ENCODE peak calls at places on chromosomes 1 and 21, in eight cellular contexts. E is A549, L is HCT116, N is H1, Q is K562, K is endothelial cell of umbilical vein, R is GM12878, C is HepG2. G is an unnamed sample.

GRCh38 chr1:109959632-109959973 is 25.0 kb upstream of the AHCYL1 start:
- DNase-seq in C (no peak), N (no peak), L (no peak), E (no peak), R (no peak), Q (no peak), K (peak), G (no peak)

GRCh38 chr1:212074313-212074712 is 38.8 kb downstream of the DTL start:
- DNase-seq in K (no peak), E (no peak), N (no peak), R (no peak), L (no peak), C (no peak), Q (no peak), G (no peak)

GRCh38 chr21:31897311-31897710 is 24.5 kb downstream of the HUNK start:
- DNase-seq in C (no peak), Q (no peak), L (no peak), K (no peak), E (no peak), N (no peak), R (no peak), G (no peak)

GRCh38 chr1:173603056-173603591 is at the start of gene SLC9C2:
- DNase-seq in R (no peak), N (no peak), Q (no peak), K (peak), C (no peak), L (no peak), E (no peak), G (peak)

GRCh38 chr1:206581571-206581981 is 30.7 kb downstream of the EIF2D start:
- DNase-seq in C (no peak), N (no peak), Q (no peak), L (no peak), K (no peak), R (no peak), E (no peak), G (no peak)

GRCh38 chr1:59046730-59047157 is 250.2 kb upstream of the FGGY start:
- DNase-seq in C (no peak), E (no peak), Q (no peak), K (peak), N (no peak), L (no peak), R (peak), G (no peak)

GRCh38 chr1:220410681-220411080 is 117.3 kb upstream of the MARK1 start:
- DNase-seq in C (no peak), N (no peak), Q (no peak), K (no peak), R (no peak), E (no peak), L (no peak), G (no peak)

GRCh38 chr1:189657715-189658114 is 819.9 kb downstream of the BRINP3 start:
- DNase-seq in E (peak), L (peak), Q (no peak), C (peak), K (no peak), R (no peak), N (no peak), G (no peak)

GRCh38 chr1:10704383-10704882 is 92.0 kb downstream of the CASZ1 start:
- DNase-seq in E (no peak), N (peak), R (no peak), C (peak), Q (no peak), L (no peak), K (no peak), G (no peak)

GRCh38 chr1:168963596-168963995 is 142.9 kb upstream of the ATP1B1 start:
- DNase-seq in C (no peak), R (no peak), E (no peak), Q (no peak), L (no peak), K (no peak), N (no peak), G (no peak)

GRCh38 chr1:160748182-160748876 is 9.3 kb downstream of the SLAMF7 start:
- DNase-seq in K (no peak), N (no peak), R (no peak), C (no peak), L (no peak), Q (peak), E (peak), G (peak)

GRCh38 chr1:116230712-116231111 is 119.5 kb downstream of the MAB21L3 start:
- DNase-seq in E (no peak), N (no peak), K (no peak), R (no peak), C (no peak), L (no peak), Q (no peak), G (no peak)

GRCh38 chr1:208654241-208654640 is 410.1 kb upstream of the PLXNA2 start:
- DNase-seq in R (no peak), K (peak), C (peak), E (peak), N (no peak), Q (peak), L (peak), G (peak)

GRCh38 chr1:64915381-64916274 is 50.7 kb downstream of the JAK1 start:
- DNase-seq in C (peak), L (no peak), K (peak), R (no peak), E (peak), N (no peak), Q (no peak), G (no peak)

GRCh38 chr1:156894711-156895407 is 1.3 kb downstream of the PEAR1 start:
- DNase-seq in R (no peak), C (no peak), E (no peak), Q (peak), L (no peak), K (peak), N (no peak), G (no peak)

GRCh38 chr1:113742515-113742914 is 16.8 kb downstream of the PHTF1 start:
- DNase-seq in R (no peak), Q (no peak), N (no peak), K (no peak), E (no peak), L (no peak), C (no peak), G (no peak)

GRCh38 chr1:111164151-111164550 is 24.1 kb downstream of the CEPT1 start:
- DNase-seq in C (no peak), K (no peak), E (no peak), N (no peak), Q (no peak), L (no peak), R (no peak), G (no peak)

GRCh38 chr1:228157381-228158126 is 7.8 kb downstream of the GJC2 start:
- DNase-seq in C (no peak), E (no peak), N (no peak), L (no peak), K (no peak), Q (no peak), R (no peak), G (no peak)

DNA sequence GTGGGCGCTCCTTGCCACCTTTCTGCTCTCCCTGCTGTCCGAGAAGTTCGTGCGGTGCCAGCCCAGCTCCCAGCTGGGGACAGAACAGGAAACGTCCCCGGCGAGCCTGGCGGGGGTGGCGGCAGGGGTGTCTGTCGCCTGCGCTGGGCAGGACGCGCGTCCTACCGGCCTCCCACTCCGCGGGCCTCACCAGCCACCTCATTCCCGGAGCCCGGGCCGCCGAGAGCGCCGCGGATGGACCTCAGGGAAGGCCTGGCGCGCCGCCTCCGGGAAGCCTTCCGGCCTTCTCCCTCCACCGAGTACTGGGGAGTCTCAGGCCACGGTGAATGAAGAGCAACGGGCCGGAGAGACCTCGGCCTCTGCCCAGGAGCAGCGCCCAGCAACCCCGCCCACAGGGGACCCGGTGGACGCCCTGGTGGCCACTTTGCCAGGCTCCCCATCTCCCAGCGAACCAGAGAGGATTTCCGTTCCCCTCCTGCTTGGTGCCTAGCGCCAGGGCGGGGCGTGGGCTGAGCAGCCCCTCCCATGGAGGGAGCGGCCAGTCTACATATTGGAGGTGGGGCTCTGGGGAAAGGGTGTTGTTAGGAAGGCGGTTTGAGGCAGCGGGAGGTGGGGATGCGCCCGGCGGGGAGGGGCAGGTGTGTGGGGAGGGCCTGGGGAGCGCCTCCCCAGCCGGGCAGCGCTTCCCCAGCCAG is 9.5 kb upstream of the TNFRSF14 start:
- DNase-seq in E (peak), L (peak), K (peak), C (peak), R (peak), N (peak), Q (peak), G (peak)
- TF ChIP-seq POLR2A in E (no peak), L (no peak), K (no peak), C (no peak), R (peak), N (no peak), Q (peak), G (peak)

GRCh38 chr1:167487614-167488013 is 30.7 kb downstream of the CD247 start:
- DNase-seq in L (no peak), C (no peak), E (no peak), R (no peak), K (no peak), Q (no peak), N (no peak), G (no peak)

GRCh38 chr1:167489581-167490340 is 28.6 kb downstream of the CD247 start:
- DNase-seq in R (no peak), Q (no peak), N (peak), L (no peak), K (no peak), C (no peak), E (no peak), G (no peak)

GRCh38 chr1:167486090-167486824 is 32.1 kb downstream of the CD247 start:
- DNase-seq in N (no peak), Q (no peak), L (no peak), K (no peak), E (no peak), C (no peak), R (no peak), G (no peak)

GRCh38 chr1:167490765-167491164 is 27.6 kb downstream of the CD247 start:
- DNase-seq in R (no peak), Q (no peak), L (no peak), E (no peak), C (no peak), K (no peak), N (no peak), G (no peak)

DNA sequence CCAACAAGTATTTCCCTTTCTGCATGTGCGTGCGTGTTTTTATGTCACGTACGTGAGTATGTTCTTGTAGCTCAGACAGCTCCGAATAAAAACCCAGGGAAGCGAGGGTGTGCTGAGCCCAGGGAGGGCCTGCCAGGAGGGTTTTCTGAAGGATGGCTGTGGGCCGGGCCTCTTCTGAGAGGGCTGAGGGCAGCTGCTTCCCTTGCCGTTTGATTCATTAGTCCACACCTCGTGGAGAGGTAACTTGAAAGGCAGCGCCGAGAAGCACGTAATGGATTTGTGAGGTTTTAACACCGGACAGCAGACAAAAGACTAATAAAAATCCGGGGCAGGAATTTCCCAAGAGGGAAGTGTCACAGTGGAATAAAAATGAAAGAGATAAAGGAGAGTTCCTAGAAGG is 29.5 kb downstream of the CD247 start:
- DNase-seq in L (no peak), K (no peak), R (no peak), C (no peak), E (no peak), Q (no peak), N (no peak), G (no peak)
- H3K4me3 ChIP-seq in L (no peak), K (no peak), R (no peak), C (no peak), E (no peak), Q (no peak), N (peak), G (no peak)

DNA sequence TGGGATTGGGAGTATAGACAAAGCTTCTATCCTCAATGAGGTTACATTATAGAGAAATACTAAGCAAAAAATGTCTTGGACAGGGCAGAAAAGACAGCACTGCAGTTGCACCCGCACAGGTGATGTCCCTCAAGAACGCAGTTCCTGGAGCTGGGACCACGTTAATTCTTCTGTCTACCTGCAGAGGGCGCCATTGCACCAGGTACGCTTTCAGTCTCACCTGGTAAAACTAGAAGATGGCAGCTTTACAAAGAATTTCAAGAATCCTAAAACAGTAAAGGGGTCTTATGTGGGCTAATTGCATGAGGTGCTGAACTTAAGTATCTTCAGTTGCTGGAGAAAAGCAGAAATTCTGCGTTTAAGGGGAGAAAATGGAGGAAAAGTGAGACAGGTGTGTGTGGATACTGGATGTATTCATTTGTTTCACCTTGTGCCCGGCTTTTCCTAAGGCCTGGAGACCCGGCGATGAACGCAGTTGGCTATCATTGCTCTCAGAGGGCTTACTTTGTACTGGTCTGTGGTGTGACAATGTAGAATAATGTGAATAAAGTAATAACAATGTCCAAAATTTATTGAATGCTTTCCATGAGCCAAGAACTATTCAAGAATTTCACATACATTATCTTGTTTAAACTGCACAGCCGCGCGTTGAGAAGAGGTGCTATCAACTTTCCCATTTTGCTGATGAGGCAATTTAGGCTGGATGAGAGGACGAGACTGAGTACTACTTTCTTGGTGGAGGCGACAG is 276.3 kb upstream of the GREM2 start:
- DNase-seq in L (peak), Q (peak), N (peak), E (peak), C (peak), R (no peak), K (peak), G (peak)
- TF ChIP-seq MAX in L (no peak), Q (no peak), N (no peak), E (no peak), C (no peak), R (no peak), K (no peak), G (no peak)

GRCh38 chr1:201904579-201904978 is 15.9 kb downstream of the SHISA4 start:
- DNase-seq in E (no peak), K (peak), L (no peak), Q (no peak), N (no peak), C (no peak), R (no peak), G (no peak)
- TF ChIP-seq POLR2A in E (no peak), K (no peak), L (no peak), Q (no peak), N (no peak), C (no peak), R (no peak), G (no peak)

DNA sequence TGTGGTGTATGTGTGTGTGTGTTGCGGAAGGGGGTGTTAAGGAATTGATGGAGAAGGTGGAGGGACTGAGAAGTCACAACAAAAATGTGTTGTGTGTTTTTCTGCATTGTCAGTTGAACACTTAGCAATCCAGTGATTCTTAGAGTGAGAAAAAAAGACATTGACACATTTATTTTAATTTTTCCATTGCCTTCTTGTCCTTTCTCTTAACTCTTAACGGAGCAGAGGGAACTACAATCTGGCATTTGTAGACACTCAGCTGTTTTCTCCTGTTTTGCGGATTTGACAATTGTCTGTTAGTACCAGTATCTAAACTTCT is 725 bp downstream of the C1orf53 start:
- DNase-seq in N (no peak), Q (no peak), K (no peak), C (no peak), E (no peak), L (no peak), R (no peak), G (no peak)
- H3K4me3 ChIP-seq in N (peak), Q (peak), K (peak), C (peak), E (peak), L (peak), R (peak), G (peak)

GRCh38 chr1:226962421-226963391 is 22.6 kb downstream of the COQ8A start:
- DNase-seq in N (no peak), C (no peak), E (no peak), R (no peak), K (no peak), L (no peak), Q (no peak), G (no peak)

GRCh38 chr1:226964611-226965486 is 24.8 kb downstream of the COQ8A start:
- DNase-seq in E (no peak), K (no peak), Q (no peak), C (no peak), R (no peak), N (no peak), L (no peak), G (no peak)

GRCh38 chr1:226965581-226966440 is 25.7 kb downstream of the COQ8A start:
- DNase-seq in C (no peak), Q (no peak), R (no peak), N (no peak), K (no peak), E (no peak), L (no peak), G (no peak)

GRCh38 chr1:226966683-226967082 is 26.6 kb downstream of the COQ8A start:
- DNase-seq in R (no peak), K (no peak), L (no peak), N (no peak), C (no peak), E (no peak), Q (no peak), G (no peak)

DNA sequence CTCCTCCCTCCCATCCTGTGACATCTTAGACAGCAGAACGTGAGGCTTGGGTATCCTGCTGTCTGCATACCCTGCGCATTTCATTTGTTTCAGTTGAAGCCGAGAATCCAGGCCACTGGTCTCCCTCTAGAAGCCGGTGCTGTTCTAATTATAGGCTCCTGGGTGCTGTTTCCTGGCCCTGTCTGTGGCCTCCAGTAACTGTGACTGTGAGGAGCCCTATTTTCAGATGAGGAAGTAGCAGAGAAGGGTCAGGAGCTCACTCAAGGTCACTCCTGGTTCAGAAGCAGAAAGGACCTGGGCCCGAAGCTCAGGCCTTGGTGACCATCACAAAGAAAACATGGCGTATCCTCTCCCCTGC is 24.0 kb downstream of the COQ8A start:
- DNase-seq in N (no peak), K (no peak), C (no peak), Q (no peak), E (no peak), R (no peak), L (no peak), G (peak)
- TF ChIP-seq MAX in N (no peak), K (no peak), C (no peak), Q (no peak), E (no peak), R (no peak), L (no peak), G (no peak)

GRCh38 chr1:89527750-89528381 is 3.2 kb downstream of the LRRC8B start:
- DNase-seq in L (no peak), Q (no peak), R (no peak), K (peak), E (no peak), N (no peak), C (no peak), G (no peak)

GRCh38 chr1:89527256-89527655 is 2.6 kb downstream of the LRRC8B start:
- DNase-seq in Q (no peak), R (no peak), N (no peak), K (no peak), C (no peak), L (no peak), E (no peak), G (no peak)

GRCh38 chr1:89523597-89524368 is 846 bp upstream of the LRRC8B start:
- DNase-seq in K (peak), Q (peak), R (no peak), E (peak), C (peak), N (no peak), L (peak), G (peak)

GRCh38 chr1:89525169-89525855 is 683 bp downstream of the LRRC8B start:
- DNase-seq in R (peak), E (peak), L (peak), Q (peak), K (peak), C (peak), N (no peak), G (peak)

DNA sequence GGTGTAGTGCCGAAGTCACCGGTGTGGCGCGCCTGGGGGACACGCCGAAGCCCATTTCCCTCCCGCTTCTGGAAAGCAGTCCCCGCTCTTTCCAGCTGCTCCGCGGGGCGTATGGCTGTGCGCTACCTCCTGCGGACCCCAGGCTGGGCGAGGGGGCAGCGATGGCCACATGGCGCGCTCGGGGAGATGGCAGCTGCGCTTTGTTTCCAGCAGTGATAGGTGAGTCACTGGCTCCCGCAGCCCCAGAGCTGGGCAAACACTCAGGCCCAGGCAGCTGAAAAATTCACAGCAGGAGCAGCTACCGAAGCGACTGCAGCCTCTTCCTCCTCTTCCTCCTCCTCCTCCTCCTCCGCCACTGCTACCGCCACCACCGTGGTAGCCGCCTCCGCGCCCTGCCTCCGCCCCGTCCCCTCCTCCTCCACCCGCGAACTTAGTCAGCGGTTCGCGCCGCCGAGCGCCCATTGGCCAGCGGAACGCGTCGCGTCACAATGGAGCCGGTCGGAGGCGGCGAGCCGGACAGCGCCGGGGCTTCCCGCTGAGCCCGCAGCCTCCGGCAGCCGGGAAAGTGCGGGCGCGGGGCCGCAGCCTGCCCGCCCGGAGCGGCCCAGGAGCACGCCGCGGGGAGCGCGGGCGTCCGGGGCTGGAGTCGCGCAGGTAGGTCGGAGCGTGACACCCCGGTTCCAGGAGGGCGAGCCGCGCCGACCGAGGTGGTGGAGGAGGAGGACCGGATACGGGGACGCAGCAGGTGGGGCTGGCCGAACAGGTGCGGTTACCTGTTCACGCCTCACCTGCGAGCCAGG is at the start of gene LRRC8B:
- DNase-seq in N (peak), C (peak), E (peak), K (peak), Q (peak), L (peak), R (peak), G (peak)
- TF ChIP-seq POLR2A in N (peak), C (peak), E (peak), K (peak), Q (peak), L (peak), R (peak), G (peak)

GRCh38 chr1:34685225-34685624 is 69.6 kb upstream of the GJB5 start:
- DNase-seq in R (no peak), E (no peak), K (no peak), N (no peak), C (peak), L (no peak), Q (no peak), G (no peak)
- H3K4me3 ChIP-seq in R (no peak), E (no peak), K (no peak), N (no peak), C (no peak), L (no peak), Q (no peak), G (no peak)

G was measured in NB4.